ENCODE peak calls at places on chromosomes 5 and 9, in nine cellular contexts. D, O, G, K, Z, Y, R, J and H are unnamed samples.

GRCh38 chr5:174457141-174457678 is 267.2 kb upstream of the MSX2 start:
- DNase-seq in Y (no peak), D (no peak), J (no peak), Z (no peak), K (no peak), R (no peak), G (no peak), O (no peak), H (no peak)

GRCh38 chr5:38208782-38209378 is 49.5 kb upstream of the EGFLAM start:
- DNase-seq in G (peak), Y (no peak), O (peak), R (no peak), J (no peak), D (peak), K (no peak), Z (peak), H (peak)

GRCh38 chr9:130453487-130453886 is 8.7 kb downstream of the ASS1 start:
- DNase-seq in O (peak), J (peak), K (no peak), G (peak), R (no peak), Z (peak), D (peak), Y (no peak), H (peak)

GRCh38 chr9:77595426-77596051 is 52.6 kb downstream of the GNA14 start:
- DNase-seq in D (no peak), Y (no peak), R (no peak), J (no peak), K (no peak), O (no peak), Z (no peak), G (no peak), H (peak)

GRCh38 chr9:116504081-116504480 is 183.0 kb upstream of the TRIM32 start:
- DNase-seq in J (no peak), R (no peak), Z (no peak), K (no peak), Y (no peak), G (no peak), O (no peak), D (no peak), H (no peak)

GRCh38 chr9:31573561-31573960 is 810.9 kb upstream of the ACO1 start:
- DNase-seq in D (no peak), R (no peak), Y (no peak), J (no peak), Z (no peak), K (no peak), O (no peak), G (no peak), H (peak)

GRCh38 chr5:107553063-107553676 is 117.6 kb downstream of the EFNA5 start:
- DNase-seq in K (no peak), D (no peak), O (no peak), G (no peak), R (no peak), J (no peak), Y (no peak), Z (no peak), H (no peak)

GRCh38 chr9:97740848-97741821 is 44.0 kb upstream of the XPA start:
- DNase-seq in G (peak), K (no peak), Y (no peak), D (peak), O (peak), R (peak), J (peak), Z (no peak), H (no peak)

GRCh38 chr9:135702002-135702721 is at the start of gene KCNT1:
- DNase-seq in Z (no peak), J (peak), K (peak), Y (peak), R (peak), O (peak), G (peak), D (peak), H (peak)

GRCh38 chr5:32687167-32687831 is 23.8 kb upstream of the NPR3 start:
- DNase-seq in K (peak), D (no peak), G (peak), O (no peak), R (no peak), Z (no peak), J (no peak), Y (no peak), H (peak)

GRCh38 chr5:180797256-180798192 is 5.1 kb downstream of the MGAT1 start:
- DNase-seq in J (no peak), G (no peak), Z (no peak), K (no peak), Y (no peak), O (no peak), R (no peak), D (no peak), H (no peak)

GRCh38 chr9:27165670-27166069 is 56.6 kb downstream of the TEK start:
- DNase-seq in R (no peak), K (no peak), O (peak), G (peak), Y (no peak), D (no peak), J (no peak), Z (no peak), H (no peak)